ENCODE peak calls at places on chromosome 10, in five cellular contexts. T, C, V, I and Z are unnamed samples.

GRCh38 chr10:28677889-28678686 is 767 bp downstream of the BAMBI start:
- DNase-seq in T (peak; percentile 27), C (peak; percentile 47), V (peak; percentile 40), I (peak; percentile 61), Z (peak; percentile 70)

GRCh38 chr10:60123172-60123571 is 216.8 kb upstream of the CCDC6 start:
- DNase-seq in T (no peak), C (peak; percentile 91), V (peak; percentile 84), I (peak; percentile 95), Z (no peak)

GRCh38 chr10:83522881-83523386 is 616.4 kb upstream of the GHITM start:
- DNase-seq in T (no peak), C (no peak), V (peak; percentile 98), I (no peak), Z (no peak)

GRCh38 chr10:132141076-132141475 is 45.7 kb upstream of the DPYSL4 start:
- DNase-seq in T (no peak), C (no peak), V (no peak), I (no peak), Z (no peak)

GRCh38 chr10:64071218-64071617 is 550.0 kb downstream of the REEP3 start:
- DNase-seq in T (no peak), C (no peak), V (peak; percentile 32), I (no peak), Z (no peak)

GRCh38 chr10:116055252-116055918 is 217.6 kb downstream of the GFRA1 start:
- DNase-seq in T (no peak), C (no peak), V (no peak), I (no peak), Z (no peak)

GRCh38 chr10:52252322-52252721 is 61.8 kb upstream of the DKK1 start:
- DNase-seq in T (no peak), C (no peak), V (no peak), I (no peak), Z (no peak)

GRCh38 chr10:124233546-124234138 is 140.2 kb upstream of the CHST15 start:
- DNase-seq in T (no peak), C (no peak), V (no peak), I (no peak), Z (no peak)

GRCh38 chr10:49359349-49360231 is 36.3 kb downstream of the DRGX start:
- DNase-seq in T (no peak), C (peak; percentile 38), V (no peak), I (no peak), Z (no peak)

GRCh38 chr10:110407301-110408170 is 90.2 kb upstream of the DUSP5 start:
- DNase-seq in T (no peak), C (peak; percentile 49), V (no peak), I (no peak), Z (no peak)
- H2AFZ ChIP-seq in T (no peak overlapping the region), C (peak overlapping the region; percentile 15), V (no peak overlapping the region), I (peak overlapping the region; percentile 29), Z (no peak overlapping the region)

DNA sequence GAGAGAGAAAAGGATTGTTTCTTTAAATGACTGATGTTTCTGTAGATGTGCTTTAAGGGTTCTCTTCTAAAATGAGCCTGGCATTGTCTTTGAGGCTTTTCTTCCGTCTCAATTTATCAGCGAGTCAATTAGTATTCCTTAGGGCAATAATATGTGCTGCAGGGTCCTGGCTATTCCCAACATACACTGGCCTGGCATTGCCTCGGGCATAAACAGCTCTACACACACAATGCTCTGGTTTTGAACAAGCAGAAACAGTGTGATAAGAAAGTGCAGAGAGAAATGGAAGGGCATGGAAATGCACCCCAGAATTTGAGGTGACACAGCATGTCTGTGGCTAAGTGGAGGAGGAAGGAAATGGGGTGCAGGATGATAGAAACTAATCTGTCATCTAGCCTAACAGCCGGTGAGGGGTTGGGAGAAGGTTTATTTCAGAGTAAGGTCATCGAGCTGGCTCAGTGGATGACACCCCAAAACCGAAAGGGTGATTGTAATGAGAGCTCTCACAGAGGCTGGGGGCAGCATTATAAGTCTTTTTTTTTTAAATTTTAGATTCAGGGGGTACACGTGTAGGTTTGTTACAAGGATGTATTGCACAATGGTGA is 67.5 kb upstream of the ARHGAP21 start:
- DNase-seq in T (no peak), C (no peak), V (no peak), I (no peak), Z (no peak)
- H3K9ac ChIP-seq in T (no peak overlapping the region), C (no peak overlapping the region), V (no peak overlapping the region), I (no peak overlapping the region), Z (no peak overlapping the region)

GRCh38 chr10:13351340-13351915 is 3.3 kb upstream of the SEPHS1 start:
- DNase-seq in T (no peak), C (no peak), V (no peak), I (no peak), Z (peak; percentile 59)
- H3K4me3 ChIP-seq in T (no peak overlapping the region), C (no peak overlapping the region), V (no peak overlapping the region), I (no peak overlapping the region), Z (peak overlapping the region; percentile 11)

GRCh38 chr10:118953598-118953997 is 75.9 kb upstream of the NANOS1 start:
- DNase-seq in T (no peak), C (no peak), V (no peak), I (no peak), Z (no peak)
- H2AFZ ChIP-seq in T (no peak overlapping the region), C (no peak overlapping the region), V (no peak overlapping the region), I (no peak overlapping the region), Z (no peak overlapping the region)

GRCh38 chr10:14736600-14737081 is 38.1 kb downstream of the FAM107B start:
- DNase-seq in T (no peak), C (peak; percentile 11), V (peak; percentile 84), I (no peak), Z (peak; percentile 30)
- H3K9ac ChIP-seq in T (no peak overlapping the region), C (no peak overlapping the region), V (peak overlapping the region; percentile 67), I (no peak overlapping the region), Z (no peak overlapping the region)

DNA sequence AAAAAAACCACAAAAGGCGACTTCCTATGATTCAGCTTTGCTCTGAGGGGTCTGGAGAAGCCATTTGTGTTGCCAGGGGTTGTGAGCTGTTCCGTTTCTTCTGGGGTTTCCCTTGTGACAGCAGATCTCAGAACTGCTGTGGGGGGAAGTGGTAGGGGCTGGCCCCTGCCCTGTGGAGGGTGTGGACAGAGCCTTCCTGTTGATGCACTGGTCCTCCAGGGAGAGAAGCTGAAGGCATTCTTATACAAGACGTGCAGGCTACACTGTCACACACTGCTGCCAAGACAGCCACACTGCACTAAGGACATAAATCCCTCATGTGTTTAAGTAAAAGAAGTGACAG is 17.3 kb upstream of the CSGALNACT2 start:
- DNase-seq in T (no peak), C (no peak), V (no peak), I (no peak), Z (no peak)
- H3K4me3 ChIP-seq in T (no peak overlapping the region), C (no peak overlapping the region), V (no peak overlapping the region), I (no peak overlapping the region), Z (no peak overlapping the region)